ENCODE peak calls at places on chromosomes 11 and 22, in eight cellular contexts. R is esophagus squamous epithelium, D is endothelial cell, X is endothelial cell of umbilical vein, Q is upper lobe of left lung, G is type B pancreatic cell, Y is GM12865, F is fibroblast of mammary gland. J is an unnamed sample.
A peak's percentile ranks its signal among the peaks of the same experiment; 100 is the strongest.

GRCh38 chr11:2788751-2789140 is 89.0 kb upstream of the KCNQ1OT1 start:
- DNase-seq in Y (no peak), G (no peak), D (peak; percentile 1), R (no peak), F (no peak), Q (peak; percentile 31), X (no peak), J (no peak)

GRCh38 chr11:128763224-128763623 is 69.4 kb downstream of the FLI1 start:
- DNase-seq in G (no peak), R (no peak), F (no peak), X (no peak), Q (no peak), Y (no peak), D (no peak), J (no peak)

GRCh38 chr11:6655020-6655789 is 404 bp downstream of the DCHS1 start:
- DNase-seq in Q (peak; percentile 88), X (peak; percentile 33), D (peak; percentile 38), Y (no peak), R (no peak), G (peak; percentile 75), F (no peak), J (peak; percentile 44)

GRCh38 chr22:49788492-49788891 is 39.2 kb downstream of the BRD1 start:
- DNase-seq in D (no peak), X (peak; percentile 49), G (no peak), R (no peak), F (peak; percentile 30), Y (no peak), Q (peak; percentile 72), J (no peak)

GRCh38 chr11:64694821-64695365 is 28.1 kb downstream of the NRXN2 start:
- DNase-seq in R (no peak), Q (peak; percentile 34), G (no peak), X (no peak), F (no peak), Y (peak; percentile 59), D (peak; percentile 31), J (peak; percentile 22)

GRCh38 chr11:79076526-79077115 is 364.2 kb downstream of the TENM4 start:
- DNase-seq in F (peak; percentile 61), Q (no peak), Y (peak; percentile 33), D (peak; percentile 47), R (no peak), X (peak; percentile 50), G (no peak), J (peak; percentile 51)

GRCh38 chr11:6926208-6927029 is at the start of gene ZNF215:
- DNase-seq in Q (peak; percentile 90), D (peak; percentile 84), F (peak; percentile 85), Y (peak; percentile 95), G (peak; percentile 81), R (peak; percentile 4), X (peak; percentile 74), J (peak; percentile 83)

GRCh38 chr11:110173775-110174644 is 80.8 kb downstream of the ZC3H12C start:
- DNase-seq in G (no peak), Y (peak; percentile 68), Q (no peak), F (peak; percentile 83), R (no peak), X (peak; percentile 77), D (peak; percentile 81), J (peak; percentile 80)

GRCh38 chr11:69663326-69663725 is 11.8 kb downstream of the LTO1 start:
- DNase-seq in G (no peak), F (no peak), D (no peak), X (no peak), Q (no peak), R (no peak), Y (no peak), J (no peak)

GRCh38 chr11:69664103-69664775 is 10.9 kb downstream of the LTO1 start:
- DNase-seq in Q (peak; percentile 29), Y (no peak), D (no peak), G (no peak), F (no peak), R (no peak), X (no peak), J (no peak)

GRCh38 chr11:69662806-69663205 is 12.3 kb downstream of the LTO1 start:
- DNase-seq in F (no peak), D (no peak), Y (no peak), X (no peak), Q (no peak), R (no peak), G (no peak), J (no peak)

GRCh38 chr11:69661413-69661715 is 13.8 kb downstream of the LTO1 start:
- DNase-seq in D (no peak), G (no peak), Q (no peak), Y (no peak), F (no peak), R (no peak), X (no peak), J (no peak)

DNA sequence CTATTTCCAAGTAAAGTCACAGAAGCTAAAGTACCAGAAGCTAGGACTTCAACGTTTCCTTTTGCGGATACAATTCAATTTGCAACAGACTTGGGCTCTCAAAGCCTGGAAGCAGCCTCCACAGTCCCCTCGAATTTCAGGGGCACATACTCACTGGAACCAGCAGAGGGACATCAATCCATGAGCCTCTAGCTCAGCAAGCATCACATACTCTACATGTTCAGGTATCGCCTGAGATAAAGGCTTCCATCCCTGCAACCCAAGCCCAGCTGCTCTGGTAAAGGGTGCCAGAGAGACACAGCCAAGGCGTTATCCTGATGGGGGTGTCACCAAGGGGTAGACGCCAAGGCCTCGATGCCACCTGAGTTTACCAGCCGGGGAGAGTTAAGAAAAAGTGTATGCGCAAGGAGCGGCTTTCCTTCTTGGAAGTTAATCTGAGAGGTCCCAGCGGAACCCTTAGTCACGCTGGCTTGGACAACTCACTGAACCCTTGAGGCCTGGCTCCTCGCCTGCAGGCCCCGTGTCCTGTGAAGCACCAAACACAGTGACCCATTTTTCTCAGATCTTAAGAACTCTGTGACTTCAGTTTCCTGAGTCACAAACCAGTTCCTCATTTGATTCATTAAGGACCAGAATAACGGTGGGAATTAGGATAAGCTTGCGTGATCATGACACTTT is 13.0 kb downstream of the LTO1 start:
- DNase-seq in F (peak; percentile 56), X (no peak), Q (no peak), Y (no peak), D (no peak), G (no peak), R (no peak), J (no peak)
- TF ChIP-seq CTCF in F (peak; percentile 28), X (no peak), Q (no peak), Y (no peak), D (peak; percentile 45), G (peak; percentile 59), R (no peak), J (no peak)

GRCh38 chr11:1224491-1225385 is 1.9 kb downstream of the MUC5B start:
- DNase-seq in D (no peak), Y (no peak), G (peak; percentile 66), Q (peak; percentile 62), R (no peak), F (no peak), X (no peak), J (no peak)

GRCh38 chr11:1224109-1224485 is 1.2 kb downstream of the MUC5B start:
- DNase-seq in X (no peak), D (no peak), Y (no peak), G (no peak), F (no peak), R (no peak), Q (no peak), J (no peak)

GRCh38 chr11:1221848-1222311 is 986 bp upstream of the MUC5B start:
- DNase-seq in F (no peak), G (peak; percentile 63), D (no peak), Q (peak; percentile 71), X (no peak), R (no peak), Y (no peak), J (no peak)

GRCh38 chr11:1222491-1223345 is at the start of gene MUC5B:
- DNase-seq in R (no peak), F (no peak), Y (no peak), D (no peak), G (peak; percentile 68), X (no peak), Q (peak; percentile 80), J (no peak)

DNA sequence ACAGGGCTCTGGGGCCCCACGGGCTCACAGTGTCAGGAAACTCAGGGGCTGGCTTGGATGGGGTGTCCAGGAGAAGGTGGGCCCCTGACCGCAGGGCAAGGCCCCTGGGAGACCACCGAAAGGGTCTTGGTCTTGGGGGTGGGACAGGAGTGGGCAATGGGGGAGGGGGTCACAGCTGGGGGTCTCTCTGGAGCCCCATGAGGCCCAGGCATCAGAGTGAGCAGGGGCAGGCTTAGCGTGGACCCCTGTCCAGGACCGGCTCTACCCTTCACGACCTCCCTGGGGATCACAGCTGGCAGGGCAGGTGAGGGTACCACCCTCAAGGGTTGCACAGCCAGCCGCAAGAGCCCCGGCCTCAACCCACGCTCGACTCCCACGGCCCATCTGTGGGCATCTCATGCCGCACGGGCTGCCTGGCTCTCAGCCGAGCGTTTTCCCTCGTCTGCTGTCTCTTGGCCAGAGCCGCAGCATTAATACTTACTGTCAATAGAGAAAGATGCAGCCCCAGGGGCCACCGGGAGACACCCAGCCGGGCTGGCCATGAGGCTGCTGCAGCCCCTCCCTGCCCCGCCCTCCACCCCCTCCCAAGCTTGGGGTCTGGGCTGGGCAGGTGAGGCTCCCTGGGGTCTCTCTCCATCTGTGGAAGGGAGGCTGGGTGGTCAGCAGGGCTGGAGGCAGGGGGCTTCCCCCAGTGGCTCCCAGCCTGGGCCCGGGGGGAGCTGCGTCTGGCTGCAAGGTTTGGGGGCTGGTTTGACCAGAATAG is 661 bp downstream of the MUC5B start:
- DNase-seq in R (no peak), D (no peak), X (no peak), Q (peak; percentile 70), F (no peak), G (peak; percentile 68), Y (no peak), J (no peak)
- TF ChIP-seq CTCF in R (no peak), D (no peak), X (no peak), Q (no peak), F (no peak), G (no peak), Y (no peak), J (no peak)

GRCh38 chr22:32127904-32128303 is 31.2 kb downstream of the C22orf42 start:
- DNase-seq in F (no peak), G (no peak), D (peak; percentile 22), R (no peak), X (no peak), Y (no peak), Q (peak; percentile 29), J (no peak)

GRCh38 chr22:32119568-32120235 is 39.4 kb downstream of the C22orf42 start:
- DNase-seq in Q (peak; percentile 70), X (no peak), G (no peak), F (no peak), R (no peak), Y (no peak), D (no peak), J (no peak)

GRCh38 chr22:32120603-32121002 is 38.5 kb downstream of the C22orf42 start:
- DNase-seq in R (no peak), F (no peak), G (no peak), Q (peak; percentile 59), Y (no peak), D (no peak), X (no peak), J (no peak)

GRCh38 chr22:32122899-32123298 is 36.2 kb downstream of the C22orf42 start:
- DNase-seq in G (no peak), X (no peak), F (no peak), D (no peak), Q (no peak), R (no peak), Y (no peak), J (no peak)

DNA sequence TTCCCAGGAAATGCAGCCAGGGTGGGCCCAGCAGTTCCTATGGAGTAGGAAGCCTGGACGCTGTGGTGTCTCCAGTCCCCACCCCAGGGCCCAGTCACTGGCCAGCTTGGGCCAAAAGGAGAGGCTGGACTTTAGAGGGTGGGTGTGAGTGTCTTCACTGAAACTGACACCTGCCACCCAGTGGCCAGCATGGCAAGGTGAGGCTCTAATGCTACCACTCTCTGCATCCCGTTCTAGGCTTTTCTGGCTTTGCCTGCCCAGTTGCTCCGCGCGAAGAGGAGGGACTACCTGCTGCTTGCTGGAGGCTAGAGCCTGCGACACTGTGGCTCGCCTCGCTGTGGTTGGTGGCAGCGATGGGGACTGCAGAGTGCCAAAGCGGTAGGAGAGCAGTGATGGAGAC is 35.4 kb downstream of the C22orf42 start:
- DNase-seq in R (no peak), Q (no peak), G (no peak), X (no peak), F (no peak), D (no peak), Y (no peak), J (no peak)
- TF ChIP-seq CTCF in R (no peak), Q (no peak), G (peak; percentile 24), X (no peak), F (no peak), D (peak; percentile 19), Y (no peak), J (no peak)

GRCh38 chr11:12746593-12747097 is 72.4 kb downstream of the TEAD1 start:
- DNase-seq in F (peak; percentile 88), Q (peak; percentile 46), G (peak; percentile 87), Y (peak; percentile 28), X (no peak), D (peak; percentile 55), R (no peak), J (no peak)
- TF ChIP-seq CTCF in F (peak; percentile 9), Q (no peak), G (peak; percentile 58), Y (no peak), X (no peak), D (no peak), R (no peak), J (no peak)